ENCODE peak calls at places on chromosomes 7 and 10, in nine cellular contexts. K is stimulated activated CD8-positive, alpha-beta memory T cell treated with anti-CD3 and anti-CD28 coated beads, Interleukin-4, amount 100 ng/mL, for 48 hours; G is GM12865; J is HT1080; U is caudate nucleus; F is adrenal gland; P is colonic mucosa; O is activated T-helper 1 cell treated with anti-CD3 and anti-CD28 coated beads, Interleukin-12 subunit alpha, Interleukin-12 subunit beta, Interleukin-2, Interleukin-4 antibody, amounts not matched to agents 30 ng/mL and 10 ng/mL and 1 ng/mL, durations not matched to agents 14 hours and 24 hours and 36 hours; D is activated CD8-positive, alpha-beta memory T cell treated with anti-CD3 and anti-CD28 coated beads for 48 hours. S is an unnamed sample.

GRCh38 chr7:142636751-142637150 is 112.5 kb upstream of the PRSS1 start:
- DNase-seq in K (peak; percentile 35), G (no peak), J (no peak), U (no peak), F (no peak), P (no peak), O (no peak), D (no peak), S (no peak)

GRCh38 chr10:5165738-5166137 is 19.2 kb downstream of the AKR1C8 start:
- DNase-seq in K (no peak), G (no peak), J (no peak), U (no peak), F (no peak), P (no peak), O (no peak), D (no peak), S (no peak)

GRCh38 chr7:87878208-87878735 is 2.0 kb downstream of the DBF4 start:
- DNase-seq in K (no peak), G (no peak), J (no peak), U (no peak), F (no peak), P (no peak), O (no peak), D (no peak), S (no peak)

GRCh38 chr7:73716318-73716890 is 3.1 kb downstream of the STX1A start:
- DNase-seq in K (no peak), G (no peak), J (no peak), U (no peak), F (no peak), P (no peak), O (no peak), D (no peak), S (no peak)

GRCh38 chr7:94190599-94191061 is 186.5 kb upstream of the BET1 start:
- DNase-seq in K (no peak), G (no peak), J (peak; percentile 97), U (no peak), F (peak; percentile 38), P (no peak), O (no peak), D (no peak), S (peak; percentile 3)

GRCh38 chr10:110284262-110284661 is 20.5 kb downstream of the SMNDC1 start:
- DNase-seq in K (no peak), G (no peak), J (no peak), U (no peak), F (no peak), P (no peak), O (no peak), D (no peak), S (no peak)

GRCh38 chr7:23689165-23689564 is 9.2 kb downstream of the FAM221A start:
- DNase-seq in K (no peak), G (no peak), J (no peak), U (no peak), F (no peak), P (no peak), O (no peak), D (no peak), S (no peak)

GRCh38 chr10:34124522-34125035 is 690.5 kb downstream of the PARD3 start:
- DNase-seq in K (no peak), G (no peak), J (peak; percentile 89), U (no peak), F (peak; percentile 56), P (no peak), O (no peak), D (no peak), S (no peak)

GRCh38 chr7:150901160-150902035 is 49.1 kb downstream of the AOC1 start:
- DNase-seq in K (no peak), G (no peak), J (peak; percentile 26), U (peak; percentile 30), F (peak; percentile 64), P (peak; percentile 85), O (no peak), D (no peak), S (no peak)

GRCh38 chr7:18583305-18583704 is 87.8 kb downstream of the HDAC9 start:
- DNase-seq in K (no peak), G (no peak), J (peak; percentile 59), U (no peak), F (no peak), P (no peak), O (no peak), D (no peak), S (no peak)

GRCh38 chr10:34333513-34333912 is 481.6 kb downstream of the PARD3 start:
- DNase-seq in K (no peak), G (no peak), J (no peak), U (no peak), F (no peak), P (no peak), O (no peak), D (no peak), S (no peak)

GRCh38 chr7:13151982-13152381 is 464.5 kb downstream of the ARL4A start:
- DNase-seq in K (no peak), G (no peak), J (no peak), U (no peak), F (no peak), P (no peak), O (no peak), D (no peak), S (no peak)

GRCh38 chr10:13614530-13615332 is 28.0 kb downstream of the PRPF18 start:
- DNase-seq in K (no peak), G (no peak), J (no peak), U (no peak), F (no peak), P (no peak), O (no peak), D (no peak), S (no peak)

GRCh38 chr7:39130740-39131538 is 153.2 kb downstream of the POU6F2 start:
- DNase-seq in K (no peak), G (no peak), J (no peak), U (no peak), F (no peak), P (no peak), O (no peak), D (no peak), S (peak; percentile 83)